ENCODE peak calls at places on chromosomes 7 and 10, in nine cellular contexts. R is uterus, T is A549, P is tibial nerve, V is HCT116, I is NB4, N is IMR-90, X is transverse colon, Y is ovary. U is an unnamed sample.

GRCh38 chr10:24891823-24892222 is 60.6 kb downstream of the PRTFDC1 start:
- DNase-seq in P (no peak), N (peak; percentile 92), T (peak; percentile 46), I (no peak), V (peak; percentile 68), R (no peak), X (no peak), Y (no peak), U (no peak)

GRCh38 chr10:51176976-51177690 is 102.8 kb downstream of the PRKG1 start:
- DNase-seq in I (no peak), X (no peak), Y (no peak), T (no peak), V (no peak), N (peak; percentile 77), R (no peak), P (no peak), U (no peak)

GRCh38 chr10:69215405-69216176 is 4.5 kb upstream of the HKDC1 start:
- DNase-seq in V (no peak), T (no peak), X (no peak), Y (no peak), P (no peak), N (no peak), R (no peak), I (no peak), U (no peak)

GRCh38 chr7:126574276-126574675 is 678.5 kb downstream of the GRM8 start:
- DNase-seq in Y (no peak), T (peak; percentile 15), X (no peak), N (no peak), P (no peak), R (no peak), I (no peak), V (no peak), U (peak; percentile 15)

GRCh38 chr7:33195264-33195663 is 65.9 kb downstream of the BBS9 start:
- DNase-seq in T (peak; percentile 21), N (peak; percentile 87), Y (no peak), R (no peak), I (peak; percentile 88), X (no peak), P (no peak), V (no peak), U (peak; percentile 16)

GRCh38 chr7:125971656-125972055 is 1042.0 kb upstream of the POT1 start:
- DNase-seq in Y (no peak), X (no peak), P (no peak), T (no peak), R (no peak), N (no peak), V (no peak), I (no peak), U (no peak)

GRCh38 chr10:122911889-122912484 is 1.6 kb downstream of the FAM24A start:
- DNase-seq in V (no peak), I (peak; percentile 67), P (no peak), T (peak; percentile 21), R (no peak), X (peak; percentile 24), N (peak; percentile 52), Y (peak; percentile 35), U (peak; percentile 12)

GRCh38 chr10:128011059-128011979 is 104.4 kb downstream of the PTPRE start:
- DNase-seq in T (peak; percentile 68), I (peak; percentile 79), P (peak; percentile 90), Y (peak; percentile 92), X (peak; percentile 86), R (peak; percentile 58), N (peak; percentile 44), V (peak; percentile 54), U (peak; percentile 74)

DNA sequence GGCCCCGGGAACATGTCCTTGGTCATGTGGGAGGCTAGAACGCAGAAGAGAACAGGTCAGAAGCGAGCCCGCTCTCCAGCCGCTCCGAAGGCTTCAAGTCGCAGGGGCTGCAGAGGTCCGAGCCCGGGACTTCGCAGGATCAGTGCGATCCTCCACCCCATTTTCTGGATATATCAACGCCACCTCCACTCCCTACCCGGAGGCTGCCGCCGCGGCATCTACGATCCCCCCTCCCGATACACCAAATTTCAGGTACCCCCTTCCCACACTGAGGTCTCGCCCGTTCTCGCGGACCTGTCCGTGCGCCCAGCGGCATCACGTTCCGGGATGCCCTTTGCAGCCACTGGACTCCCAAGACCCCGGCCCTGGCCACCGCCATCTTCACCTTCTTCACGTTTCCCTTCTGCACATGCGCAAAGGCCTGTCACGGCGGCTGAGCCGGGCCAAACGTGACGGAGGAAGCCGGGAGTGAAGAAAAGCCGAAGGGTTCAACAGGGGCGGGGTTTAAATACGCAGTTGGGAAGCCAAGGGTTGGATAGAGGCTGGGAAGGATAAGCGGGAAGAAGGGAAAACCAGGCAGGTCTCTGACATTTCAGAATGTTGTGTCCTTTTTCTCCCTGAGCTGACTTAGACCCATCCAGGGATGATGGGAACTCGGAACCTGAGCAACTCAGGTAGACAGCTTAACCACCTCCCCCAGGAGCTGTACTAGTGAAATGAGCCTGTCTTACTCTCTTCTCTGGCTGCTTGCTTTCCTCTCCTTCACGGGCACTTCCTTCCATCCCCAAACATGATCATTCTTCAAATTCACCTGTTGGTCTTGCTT is at the start of gene NDUFB8:
- DNase-seq in I (peak; percentile 89), R (peak; percentile 87), T (peak; percentile 87), V (peak; percentile 81), X (peak; percentile 94), N (peak; percentile 72), P (peak; percentile 91), Y (peak; percentile 91), U (peak; percentile 85)
- TF ChIP-seq POLR2A in I (peak; percentile 83), R (peak; percentile 38), T (peak; percentile 83), V (peak; percentile 91), X (peak; percentile 65), N (peak; percentile 8), P (no peak), Y (peak; percentile 52), U (peak; percentile 75)

DNA sequence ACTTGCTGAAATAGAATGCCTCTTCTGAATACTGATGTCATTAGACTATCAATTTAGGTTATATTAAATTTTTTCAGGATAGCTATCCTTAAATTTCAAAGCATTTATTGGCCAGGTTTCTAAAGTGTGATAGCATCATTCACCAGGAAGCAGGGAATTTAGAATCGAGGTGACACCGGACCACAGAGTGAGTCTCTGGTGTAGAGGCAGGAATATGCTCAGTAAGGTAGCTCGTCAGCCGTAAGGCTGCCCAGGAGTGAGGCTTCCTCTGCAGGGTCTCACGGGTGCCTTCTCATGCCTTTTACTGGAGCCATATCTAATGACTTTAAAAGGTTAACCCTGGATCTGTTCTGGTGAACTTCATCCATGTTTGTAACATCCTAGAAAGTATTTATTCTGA is 170.8 kb upstream of the KLF14 start:
- DNase-seq in I (no peak), Y (no peak), V (no peak), P (no peak), X (no peak), R (no peak), N (peak; percentile 30), T (no peak), U (no peak)
- TF ChIP-seq POLR2A in I (no peak), Y (no peak), V (no peak), P (no peak), X (no peak), R (no peak), N (no peak), T (no peak), U (no peak)

GRCh38 chr10:32377458-32378370 is 30.8 kb upstream of the EPC1 start:
- DNase-seq in X (peak; percentile 35), V (peak; percentile 10), R (peak; percentile 30), P (peak; percentile 28), I (peak; percentile 53), T (peak; percentile 57), N (peak; percentile 45), Y (no peak), U (no peak)

GRCh38 chr10:32376780-32377179 is 29.8 kb upstream of the EPC1 start:
- DNase-seq in X (no peak), N (no peak), V (no peak), P (no peak), Y (no peak), T (no peak), R (no peak), I (no peak), U (no peak)

GRCh38 chr10:32379314-32379949 is 32.5 kb upstream of the EPC1 start:
- DNase-seq in T (peak; percentile 66), R (no peak), Y (no peak), I (peak; percentile 73), V (peak; percentile 62), N (peak; percentile 68), P (no peak), X (no peak), U (peak; percentile 23)

GRCh38 chr10:32379950-32380547 is 33.1 kb upstream of the EPC1 start:
- DNase-seq in N (no peak), T (no peak), V (no peak), Y (no peak), I (no peak), X (no peak), R (peak; percentile 23), P (no peak), U (no peak)

DNA sequence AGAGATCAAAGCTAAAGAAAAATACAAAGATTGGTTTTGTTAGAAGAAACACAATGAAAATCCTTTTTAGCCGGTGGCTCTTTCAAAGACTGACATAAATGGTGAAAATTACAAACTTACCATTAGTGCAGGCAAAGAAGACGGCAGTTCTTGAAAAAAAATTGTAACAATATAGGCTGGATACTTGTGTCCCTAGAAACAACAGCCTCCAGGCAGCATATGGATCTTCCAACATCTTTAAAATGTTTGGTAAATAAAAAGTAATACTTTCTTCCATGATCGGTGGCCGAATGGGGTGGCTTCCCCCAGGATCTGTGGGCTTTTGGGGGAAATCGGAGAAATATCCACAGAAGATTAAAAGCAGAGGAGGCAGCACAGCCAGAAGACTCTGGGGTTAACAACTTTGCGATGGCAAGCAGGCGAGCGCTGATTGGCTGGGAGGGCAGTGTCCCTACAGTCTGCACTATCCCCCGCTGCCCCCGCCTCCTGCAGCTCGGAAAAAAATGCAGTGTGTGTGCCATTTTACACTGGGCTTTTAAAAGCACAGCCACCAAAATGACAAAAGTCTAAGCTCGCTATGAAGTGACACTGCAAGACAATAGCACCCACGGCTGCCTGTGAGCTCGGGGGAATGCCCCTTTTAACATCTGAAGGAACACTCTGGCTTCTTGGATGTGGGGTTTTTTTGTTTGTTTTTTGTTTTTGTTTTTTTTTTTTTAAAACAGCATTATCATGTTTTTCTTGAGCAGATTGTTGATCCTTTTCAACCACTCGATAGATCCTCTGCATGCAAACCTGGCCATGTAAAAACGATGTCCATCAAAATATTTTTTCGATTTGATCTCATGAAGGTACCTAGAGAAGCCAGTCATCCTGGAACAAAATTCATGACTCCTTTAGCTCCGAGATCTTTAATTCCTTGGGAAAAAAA is 31.7 kb upstream of the EPC1 start:
- DNase-seq in V (peak; percentile 79), T (peak; percentile 90), X (peak; percentile 96), P (peak; percentile 94), N (peak; percentile 85), Y (peak; percentile 82), R (peak; percentile 91), I (peak; percentile 88), U (peak; percentile 45)
- TF ChIP-seq POLR2A in V (peak; percentile 62), T (no peak), X (peak; percentile 75), P (no peak), N (peak; percentile 58), Y (no peak), R (peak; percentile 26), I (peak; percentile 60), U (peak; percentile 20)

DNA sequence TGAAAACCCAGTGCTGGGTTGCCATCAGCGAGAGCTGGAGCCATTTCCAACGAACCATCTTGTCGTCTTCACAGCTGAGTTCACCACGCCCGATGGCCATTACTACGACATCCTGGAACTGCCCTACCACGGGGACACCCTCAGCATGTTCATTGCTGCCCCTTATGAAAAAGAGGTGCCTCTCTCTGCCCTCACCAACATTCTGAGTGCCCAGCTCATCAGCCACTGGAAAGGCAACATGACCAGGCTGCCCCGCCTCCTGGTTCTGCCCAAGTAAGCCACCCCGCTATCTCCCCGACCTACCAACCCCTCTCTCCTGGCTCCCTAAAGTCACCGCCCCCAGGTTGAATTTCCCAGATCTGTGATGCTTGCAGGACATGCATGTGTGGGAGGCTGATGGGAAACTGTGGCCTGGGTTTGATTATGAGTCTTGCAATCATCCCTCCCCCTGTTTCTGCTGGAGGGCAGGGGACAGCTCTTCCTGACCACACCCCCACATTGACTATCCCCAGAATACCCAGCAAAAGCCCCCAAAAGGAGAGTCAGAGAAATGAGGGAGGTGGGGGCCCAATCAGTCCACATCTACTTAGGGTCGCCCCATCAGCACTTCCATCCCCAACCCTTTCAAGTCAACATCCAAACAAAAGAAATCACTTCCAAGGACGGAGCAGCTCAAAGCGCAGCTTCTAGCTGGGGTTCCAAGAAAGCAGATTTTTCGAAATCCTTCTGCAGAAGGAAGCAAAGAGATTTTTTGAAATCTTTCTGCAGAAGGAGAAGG is 6.9 kb downstream of the SERPINE1 start:
- DNase-seq in Y (no peak), N (peak; percentile 70), R (no peak), V (no peak), T (no peak), I (peak; percentile 72), X (no peak), P (no peak), U (no peak)
- TF ChIP-seq POLR2A in Y (no peak), N (peak; percentile 71), R (no peak), V (no peak), T (no peak), I (no peak), X (no peak), P (no peak), U (peak; percentile 10)